ENCODE peak calls at places on chromosomes 13 and 19, in nine cellular contexts. One of them, this sample, is unnamed.

GRCh38 chr19:55678121-55678671 is 3.2 kb downstream of the EPN1 start:
- DNase-seq in A549: no peak
- DNase-seq in B cell: peak
- DNase-seq in adrenal gland: peak
- DNase-seq in HFF-Myc: no peak
- DNase-seq in choroid plexus epithelial cell: no peak
- DNase-seq in BE2C: peak
- DNase-seq in brain microvascular endothelial cell: no peak
- DNase-seq in OCI-LY7: peak
- DNase-seq in this sample: peak

GRCh38 chr13:25371608-25372274 is at the start of gene ATP8A2:
- DNase-seq in A549: no peak
- DNase-seq in B cell: no peak
- DNase-seq in adrenal gland: peak
- DNase-seq in HFF-Myc: no peak
- DNase-seq in choroid plexus epithelial cell: no peak
- DNase-seq in BE2C: peak
- DNase-seq in brain microvascular endothelial cell: no peak
- DNase-seq in OCI-LY7: no peak
- DNase-seq in this sample: peak

GRCh38 chr13:101916108-101916757 is 463.8 kb downstream of the ITGBL1 start:
- DNase-seq in A549: peak
- DNase-seq in B cell: peak
- DNase-seq in adrenal gland: no peak
- DNase-seq in HFF-Myc: no peak
- DNase-seq in choroid plexus epithelial cell: peak
- DNase-seq in BE2C: peak
- DNase-seq in brain microvascular endothelial cell: peak
- DNase-seq in OCI-LY7: no peak
- DNase-seq in this sample: peak

GRCh38 chr13:28636078-28636477 is 22.9 kb upstream of the POMP start:
- DNase-seq in A549: no peak
- DNase-seq in B cell: no peak
- DNase-seq in adrenal gland: no peak
- DNase-seq in HFF-Myc: no peak
- DNase-seq in choroid plexus epithelial cell: peak
- DNase-seq in BE2C: no peak
- DNase-seq in brain microvascular endothelial cell: no peak
- DNase-seq in OCI-LY7: no peak
- DNase-seq in this sample: no peak

GRCh38 chr13:49395416-49396277 is 48.2 kb downstream of the CAB39L start:
- DNase-seq in A549: no peak
- DNase-seq in B cell: no peak
- DNase-seq in adrenal gland: peak
- DNase-seq in HFF-Myc: no peak
- DNase-seq in choroid plexus epithelial cell: no peak
- DNase-seq in BE2C: no peak
- DNase-seq in brain microvascular endothelial cell: no peak
- DNase-seq in OCI-LY7: no peak
- DNase-seq in this sample: no peak

GRCh38 chr13:111342716-111343115 is 22.3 kb downstream of the TEX29 start:
- DNase-seq in A549: no peak
- DNase-seq in B cell: no peak
- DNase-seq in adrenal gland: no peak
- DNase-seq in HFF-Myc: no peak
- DNase-seq in choroid plexus epithelial cell: no peak
- DNase-seq in BE2C: no peak
- DNase-seq in brain microvascular endothelial cell: no peak
- DNase-seq in OCI-LY7: no peak
- DNase-seq in this sample: no peak

GRCh38 chr19:5580116-5580515 is 12.4 kb upstream of the TINCR start:
- DNase-seq in A549: no peak
- DNase-seq in B cell: no peak
- DNase-seq in adrenal gland: no peak
- DNase-seq in HFF-Myc: no peak
- DNase-seq in choroid plexus epithelial cell: peak
- DNase-seq in BE2C: no peak
- DNase-seq in brain microvascular endothelial cell: no peak
- DNase-seq in OCI-LY7: no peak
- DNase-seq in this sample: no peak

GRCh38 chr13:60571571-60571970 is 174.6 kb downstream of the TDRD3 start:
- DNase-seq in A549: no peak
- DNase-seq in B cell: no peak
- DNase-seq in adrenal gland: no peak
- DNase-seq in HFF-Myc: no peak
- DNase-seq in choroid plexus epithelial cell: no peak
- DNase-seq in BE2C: no peak
- DNase-seq in brain microvascular endothelial cell: no peak
- DNase-seq in OCI-LY7: no peak
- DNase-seq in this sample: no peak

GRCh38 chr19:18156841-18157464 is 4.0 kb downstream of the PIK3R2 start:
- DNase-seq in A549: peak
- DNase-seq in B cell: peak
- DNase-seq in adrenal gland: peak
- DNase-seq in HFF-Myc: peak
- DNase-seq in choroid plexus epithelial cell: peak
- DNase-seq in BE2C: peak
- DNase-seq in brain microvascular endothelial cell: peak
- DNase-seq in OCI-LY7: no peak
- DNase-seq in this sample: no peak

GRCh38 chr19:49800771-49801170 is 12.3 kb downstream of the FUZ start:
- DNase-seq in A549: no peak
- DNase-seq in B cell: no peak
- DNase-seq in adrenal gland: no peak
- DNase-seq in HFF-Myc: no peak
- DNase-seq in choroid plexus epithelial cell: no peak
- DNase-seq in BE2C: no peak
- DNase-seq in brain microvascular endothelial cell: no peak
- DNase-seq in OCI-LY7: no peak
- DNase-seq in this sample: no peak

GRCh38 chr19:17686027-17686511 is 2.1 kb downstream of the UNC13A start:
- DNase-seq in A549: no peak
- DNase-seq in B cell: no peak
- DNase-seq in adrenal gland: peak
- DNase-seq in HFF-Myc: no peak
- DNase-seq in choroid plexus epithelial cell: peak
- DNase-seq in BE2C: no peak
- DNase-seq in brain microvascular endothelial cell: peak
- DNase-seq in OCI-LY7: no peak
- DNase-seq in this sample: no peak

GRCh38 chr19:15469513-15470297 is 5.4 kb upstream of the RASAL3 start:
- DNase-seq in A549: no peak
- DNase-seq in B cell: peak
- DNase-seq in adrenal gland: no peak
- DNase-seq in HFF-Myc: no peak
- DNase-seq in choroid plexus epithelial cell: no peak
- DNase-seq in BE2C: no peak
- DNase-seq in brain microvascular endothelial cell: no peak
- DNase-seq in OCI-LY7: no peak
- DNase-seq in this sample: no peak

GRCh38 chr19:39372047-39372802 is 18.7 kb downstream of the PAF1 start:
- DNase-seq in A549: no peak
- DNase-seq in B cell: no peak
- DNase-seq in adrenal gland: peak
- DNase-seq in HFF-Myc: peak
- DNase-seq in choroid plexus epithelial cell: peak
- DNase-seq in BE2C: no peak
- DNase-seq in brain microvascular endothelial cell: peak
- DNase-seq in OCI-LY7: no peak
- DNase-seq in this sample: no peak

GRCh38 chr19:8210660-8211101 is 1.5 kb downstream of the CERS4 start:
- DNase-seq in A549: no peak
- DNase-seq in B cell: peak
- DNase-seq in adrenal gland: no peak
- DNase-seq in HFF-Myc: no peak
- DNase-seq in choroid plexus epithelial cell: no peak
- DNase-seq in BE2C: no peak
- DNase-seq in brain microvascular endothelial cell: no peak
- DNase-seq in OCI-LY7: peak
- DNase-seq in this sample: no peak

GRCh38 chr19:8209111-8209964 is at the start of gene CERS4:
- DNase-seq in A549: peak
- DNase-seq in B cell: peak
- DNase-seq in adrenal gland: peak
- DNase-seq in HFF-Myc: no peak
- DNase-seq in choroid plexus epithelial cell: peak
- DNase-seq in BE2C: peak
- DNase-seq in brain microvascular endothelial cell: peak
- DNase-seq in OCI-LY7: peak
- DNase-seq in this sample: peak

GRCh38 chr19:8208710-8209110 is 460 bp upstream of the CERS4 start:
- DNase-seq in A549: no peak
- DNase-seq in B cell: no peak
- DNase-seq in adrenal gland: peak
- DNase-seq in HFF-Myc: no peak
- DNase-seq in choroid plexus epithelial cell: no peak
- DNase-seq in BE2C: peak
- DNase-seq in brain microvascular endothelial cell: no peak
- DNase-seq in OCI-LY7: no peak
- DNase-seq in this sample: no peak

GRCh38 chr19:8208119-8208709 is 956 bp upstream of the CERS4 start:
- DNase-seq in A549: no peak
- DNase-seq in B cell: peak
- DNase-seq in adrenal gland: peak
- DNase-seq in HFF-Myc: no peak
- DNase-seq in choroid plexus epithelial cell: peak
- DNase-seq in BE2C: no peak
- DNase-seq in brain microvascular endothelial cell: no peak
- DNase-seq in OCI-LY7: no peak
- DNase-seq in this sample: no peak

GRCh38 chr19:8209965-8210659 is 942 bp downstream of the CERS4 start:
- DNase-seq in A549: no peak
- DNase-seq in B cell: no peak
- DNase-seq in adrenal gland: no peak
- DNase-seq in HFF-Myc: no peak
- DNase-seq in choroid plexus epithelial cell: peak
- DNase-seq in BE2C: no peak
- DNase-seq in brain microvascular endothelial cell: no peak
- DNase-seq in OCI-LY7: no peak
- DNase-seq in this sample: peak
- TF ChIP-seq CTCF in A549: no peak
- TF ChIP-seq CTCF in B cell: no peak
- TF ChIP-seq CTCF in adrenal gland: no peak
- TF ChIP-seq CTCF in HFF-Myc: no peak
- TF ChIP-seq CTCF in choroid plexus epithelial cell: no peak
- TF ChIP-seq CTCF in BE2C: no peak
- TF ChIP-seq CTCF in brain microvascular endothelial cell: no peak
- TF ChIP-seq CTCF in OCI-LY7: no peak
- TF ChIP-seq CTCF in this sample: no peak

DNA sequence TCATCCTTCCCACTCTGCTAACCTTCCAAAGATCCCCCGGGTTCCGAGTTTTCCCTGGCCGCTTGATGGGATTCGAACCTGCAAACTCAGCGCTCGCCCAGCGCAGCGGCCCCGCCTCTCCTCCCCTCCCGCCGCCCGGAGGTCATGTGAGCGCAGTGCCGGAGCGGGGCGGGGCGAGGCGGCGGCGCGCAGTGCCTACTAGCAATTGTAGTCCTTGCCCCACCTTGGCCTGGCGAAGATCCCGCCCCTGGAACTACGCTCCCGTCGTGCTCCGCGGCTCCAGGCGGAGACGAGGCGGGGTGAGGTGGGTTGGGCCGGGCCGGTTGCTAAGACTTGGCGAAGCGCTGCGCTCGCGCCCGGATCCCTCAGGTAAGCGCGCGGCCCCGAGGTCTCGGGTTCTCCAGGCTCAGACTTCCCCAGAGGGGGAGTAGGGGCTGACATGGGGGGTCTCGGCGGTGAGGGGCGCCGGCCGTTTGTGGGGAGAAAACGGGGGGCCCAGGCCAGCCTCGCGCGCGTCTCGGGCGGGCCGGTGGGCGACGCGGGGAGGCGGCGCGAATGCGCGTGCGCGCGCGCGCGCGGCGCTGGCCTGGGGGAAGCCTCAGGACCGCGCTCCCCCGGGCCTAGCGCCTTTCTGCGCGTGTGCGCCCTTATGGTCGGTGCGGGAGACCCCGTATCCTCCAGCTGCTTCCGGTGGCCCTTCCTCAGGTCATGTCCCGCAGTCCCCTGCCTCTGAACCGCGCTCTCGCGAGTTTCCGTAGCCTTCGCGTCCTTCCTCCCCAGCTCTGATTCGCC is at the start of the genes ADAT3 and SCAMP4:
- DNase-seq in A549: peak
- DNase-seq in B cell: peak
- DNase-seq in adrenal gland: peak
- DNase-seq in HFF-Myc: peak
- DNase-seq in choroid plexus epithelial cell: peak
- DNase-seq in BE2C: peak
- DNase-seq in brain microvascular endothelial cell: peak
- DNase-seq in OCI-LY7: peak
- DNase-seq in this sample: peak
- TF ChIP-seq CTCF in A549: no peak
- TF ChIP-seq CTCF in B cell: no peak
- TF ChIP-seq CTCF in adrenal gland: no peak
- TF ChIP-seq CTCF in HFF-Myc: no peak
- TF ChIP-seq CTCF in choroid plexus epithelial cell: no peak
- TF ChIP-seq CTCF in BE2C: no peak
- TF ChIP-seq CTCF in brain microvascular endothelial cell: no peak
- TF ChIP-seq CTCF in OCI-LY7: no peak
- TF ChIP-seq CTCF in this sample: no peak

DNA sequence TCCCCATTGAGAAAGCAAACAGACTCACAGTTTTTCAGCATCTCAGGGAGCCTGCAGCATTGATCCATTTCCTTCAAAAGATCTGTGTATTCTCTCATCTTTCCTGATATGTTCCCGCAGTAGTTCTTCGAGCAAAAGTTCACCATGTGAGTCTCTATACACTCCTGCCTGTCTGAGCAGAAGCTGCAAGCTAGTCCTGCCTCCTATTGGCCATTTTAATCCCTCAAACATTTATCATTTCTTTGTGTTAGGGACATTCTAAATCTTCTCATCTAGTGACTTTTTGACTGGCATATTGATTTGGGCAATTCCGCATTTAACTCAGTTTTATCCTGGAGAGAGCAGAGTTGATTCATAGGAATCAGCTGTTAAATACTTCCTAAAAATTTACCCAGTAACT is 660.4 kb upstream of the KLF12 start:
- DNase-seq in A549: no peak
- DNase-seq in B cell: no peak
- DNase-seq in adrenal gland: no peak
- DNase-seq in HFF-Myc: no peak
- DNase-seq in choroid plexus epithelial cell: peak
- DNase-seq in BE2C: no peak
- DNase-seq in brain microvascular endothelial cell: no peak
- DNase-seq in OCI-LY7: no peak
- DNase-seq in this sample: no peak
- TF ChIP-seq CTCF in A549: no peak
- TF ChIP-seq CTCF in B cell: no peak
- TF ChIP-seq CTCF in adrenal gland: no peak
- TF ChIP-seq CTCF in HFF-Myc: no peak
- TF ChIP-seq CTCF in choroid plexus epithelial cell: peak
- TF ChIP-seq CTCF in BE2C: peak
- TF ChIP-seq CTCF in brain microvascular endothelial cell: peak
- TF ChIP-seq CTCF in OCI-LY7: no peak
- TF ChIP-seq CTCF in this sample: no peak

DNA sequence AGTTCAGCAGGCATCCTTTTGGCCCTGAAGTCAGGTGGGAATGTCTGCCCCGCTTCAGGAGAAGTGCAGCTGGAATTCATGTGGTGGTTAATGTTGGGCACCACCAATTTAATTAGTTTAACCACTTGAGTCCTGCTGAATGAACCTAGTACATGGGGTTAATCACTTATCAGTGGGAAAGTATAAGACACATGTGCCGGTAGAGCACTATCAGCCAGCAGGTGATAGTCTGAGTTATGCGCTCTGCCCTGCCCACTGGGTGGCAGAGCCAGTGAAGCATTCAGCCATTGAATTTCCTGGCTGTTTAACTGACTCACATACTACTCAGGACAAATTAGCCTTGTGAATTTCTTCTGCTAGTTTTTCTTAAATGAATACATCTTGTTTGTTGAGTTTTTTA is 789.7 kb upstream of the PRR20A start:
- DNase-seq in A549: no peak
- DNase-seq in B cell: no peak
- DNase-seq in adrenal gland: no peak
- DNase-seq in HFF-Myc: no peak
- DNase-seq in choroid plexus epithelial cell: no peak
- DNase-seq in BE2C: peak
- DNase-seq in brain microvascular endothelial cell: no peak
- DNase-seq in OCI-LY7: no peak
- DNase-seq in this sample: no peak
- TF ChIP-seq CTCF in A549: no peak
- TF ChIP-seq CTCF in B cell: no peak
- TF ChIP-seq CTCF in adrenal gland: no peak
- TF ChIP-seq CTCF in HFF-Myc: no peak
- TF ChIP-seq CTCF in choroid plexus epithelial cell: no peak
- TF ChIP-seq CTCF in BE2C: peak
- TF ChIP-seq CTCF in brain microvascular endothelial cell: no peak
- TF ChIP-seq CTCF in OCI-LY7: no peak
- TF ChIP-seq CTCF in this sample: no peak

This sample was measured in GM13976.